ENCODE peak calls at places on chromosomes 7 and 10, in eight cellular contexts. H, A, U, D, S, E, K and T are unnamed samples.
A peak's percentile ranks its signal among the peaks of the same experiment; 100 is the strongest.

GRCh38 chr7:128726673-128727072 is 12.5 kb upstream of the CALU start:
- DNase-seq in H (no peak), A (no peak), U (no peak), D (no peak), S (no peak), E (no peak), K (no peak), T (no peak)

GRCh38 chr7:40839881-40840280 is 705.1 kb downstream of the SUGCT start:
- DNase-seq in H (no peak), A (no peak), U (no peak), D (no peak), S (no peak), E (peak; percentile 14), K (no peak), T (no peak)

GRCh38 chr10:93352638-93353383 is 129.3 kb downstream of the MYOF start:
- DNase-seq in H (no peak), A (peak; percentile 26), U (no peak), D (no peak), S (no peak), E (peak; percentile 52), K (no peak), T (no peak)

GRCh38 chr7:84263106-84263505 is 68.5 kb upstream of the SEMA3A start:
- DNase-seq in H (no peak), A (no peak), U (no peak), D (no peak), S (no peak), E (no peak), K (no peak), T (no peak)

GRCh38 chr7:102914585-102914984 is 1.8 kb downstream of the LRRC17 start:
- DNase-seq in H (peak; percentile 88), A (peak; percentile 13), U (peak; percentile 70), D (no peak), S (no peak), E (peak; percentile 93), K (peak; percentile 12), T (no peak)

GRCh38 chr7:36747969-36748574 is 23.8 kb upstream of the AOAH start:
- DNase-seq in H (no peak), A (no peak), U (no peak), D (no peak), S (no peak), E (no peak), K (no peak), T (no peak)

GRCh38 chr7:156666368-156667109 is 26.0 kb downstream of the RNF32 start:
- DNase-seq in H (no peak), A (no peak), U (no peak), D (no peak), S (no peak), E (peak; percentile 11), K (no peak), T (no peak)

GRCh38 chr7:46859963-46860475 is 721.9 kb downstream of the TNS3 start:
- DNase-seq in H (no peak), A (no peak), U (no peak), D (peak; percentile 44), S (no peak), E (peak; percentile 74), K (no peak), T (no peak)

GRCh38 chr7:151377406-151377805 is 32.4 kb downstream of the WDR86 start:
- DNase-seq in H (no peak), A (no peak), U (no peak), D (no peak), S (no peak), E (no peak), K (no peak), T (no peak)

DNA sequence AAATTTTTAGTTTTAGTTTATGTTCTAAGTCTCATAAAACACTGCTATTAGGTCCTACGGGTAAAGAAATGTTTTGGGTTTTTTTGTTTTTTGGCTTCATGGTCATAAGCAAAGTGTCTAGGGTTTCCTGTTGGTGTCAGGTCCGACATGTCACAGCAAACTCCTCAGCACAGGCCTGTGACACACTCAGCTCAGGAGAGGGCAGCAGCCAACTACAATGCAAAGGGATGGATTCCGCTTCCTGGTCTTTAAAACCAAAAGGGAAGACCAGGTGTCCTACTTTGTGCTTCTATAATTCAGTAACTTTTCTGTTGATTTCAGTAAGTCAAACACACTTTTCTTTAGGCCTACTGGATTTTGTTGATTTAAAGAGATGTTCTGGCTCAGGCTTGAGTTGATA is 83.8 kb upstream of the MACROH2A2 start:
- DNase-seq in H (no peak), A (no peak), U (no peak), D (no peak), S (no peak), E (peak; percentile 33), K (no peak), T (peak; percentile 8)
- TF ChIP-seq CTCF in H (no peak), A (peak; percentile 19), U (no peak), D (peak; percentile 38), S (peak; percentile 36), E (peak; percentile 27), K (no peak), T (peak; percentile 52)

DNA sequence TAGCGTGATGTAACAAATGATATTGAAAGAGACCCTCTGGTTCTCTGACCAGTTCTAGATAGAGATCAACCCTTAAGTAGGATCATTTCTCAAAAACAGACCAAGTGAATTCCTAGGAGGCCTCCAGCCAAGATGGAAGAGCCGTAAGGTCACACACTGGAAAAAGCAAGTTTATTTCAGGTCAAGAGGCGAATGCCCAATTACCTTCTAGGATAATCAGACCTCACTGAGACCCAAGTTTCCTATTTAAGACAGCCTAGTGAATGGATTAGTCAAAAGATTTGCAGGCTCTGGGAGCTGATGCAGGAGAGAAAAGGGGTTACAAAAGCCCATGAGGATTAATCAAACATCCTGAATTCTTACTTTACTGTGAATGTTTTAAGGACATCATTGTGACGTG is 486.1 kb upstream of the NRP1 start:
- DNase-seq in H (no peak), A (no peak), U (no peak), D (no peak), S (no peak), E (no peak), K (no peak), T (no peak)
- TF ChIP-seq CTCF in H (no peak), A (no peak), U (no peak), D (no peak), S (no peak), E (no peak), K (no peak), T (no peak)

DNA sequence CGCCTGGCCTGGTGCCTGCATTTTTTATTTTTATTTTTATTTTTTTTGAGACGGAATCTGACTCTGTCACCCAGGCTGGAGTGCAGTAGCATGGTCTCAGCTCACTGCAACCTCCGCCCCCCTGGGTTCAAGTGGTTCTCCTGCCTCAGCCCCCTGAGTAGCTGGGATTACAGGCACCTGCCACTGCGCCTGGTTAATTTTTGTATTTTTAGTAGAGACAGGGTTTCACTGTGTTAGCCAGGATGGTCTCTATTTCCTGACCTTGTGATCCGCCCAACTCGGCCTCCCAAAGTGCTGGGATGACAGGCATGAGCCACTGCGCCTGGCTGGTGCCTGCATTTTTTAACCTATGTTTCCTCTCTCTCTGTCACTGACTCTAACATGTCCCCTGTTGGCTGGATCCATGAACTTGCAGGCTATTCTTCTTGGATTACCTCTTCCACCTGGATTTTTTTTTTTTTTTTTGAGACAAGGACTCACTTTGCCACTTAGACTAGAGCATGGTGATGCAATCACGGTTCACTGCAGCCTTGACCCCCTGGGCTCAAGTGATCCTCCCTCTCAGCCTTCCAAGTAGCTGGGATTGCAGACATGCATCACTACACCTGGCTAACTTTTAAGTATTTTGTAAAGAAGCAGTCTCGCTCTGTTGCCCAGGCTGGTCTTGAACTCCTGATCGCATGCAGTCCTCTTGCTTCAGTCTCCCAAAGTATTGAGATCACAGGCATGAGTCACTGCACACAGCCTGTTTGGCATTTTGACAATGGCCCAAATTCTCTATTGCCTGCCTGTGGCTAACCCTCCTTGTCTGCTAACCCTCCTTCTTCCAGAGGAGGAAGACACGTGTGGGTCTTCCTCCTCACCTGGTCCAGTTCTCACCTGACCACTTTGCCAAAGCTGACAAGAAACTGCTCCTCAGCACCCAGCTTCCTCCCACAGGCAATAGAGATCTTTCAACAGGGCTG is 23.0 kb upstream of the PRPF18 start:
- DNase-seq in H (no peak), A (no peak), U (no peak), D (no peak), S (no peak), E (peak; percentile 1), K (no peak), T (no peak)
- TF ChIP-seq CTCF in H (no peak), A (no peak), U (no peak), D (no peak), S (no peak), E (no peak), K (no peak), T (no peak)

GRCh38 chr10:35821339-35821911 is 179.3 kb upstream of the FZD8 start:
- DNase-seq in H (no peak), A (no peak), U (no peak), D (no peak), S (no peak), E (no peak), K (no peak), T (no peak)

GRCh38 chr10:35824704-35825103 is 182.6 kb upstream of the FZD8 start:
- DNase-seq in H (no peak), A (no peak), U (no peak), D (no peak), S (no peak), E (no peak), K (no peak), T (no peak)

GRCh38 chr10:35819011-35819410 is 176.9 kb upstream of the FZD8 start:
- DNase-seq in H (no peak), A (no peak), U (no peak), D (no peak), S (no peak), E (no peak), K (no peak), T (no peak)

GRCh38 chr10:35819736-35820135 is 177.6 kb upstream of the FZD8 start:
- DNase-seq in H (no peak), A (no peak), U (no peak), D (no peak), S (no peak), E (no peak), K (no peak), T (no peak)

DNA sequence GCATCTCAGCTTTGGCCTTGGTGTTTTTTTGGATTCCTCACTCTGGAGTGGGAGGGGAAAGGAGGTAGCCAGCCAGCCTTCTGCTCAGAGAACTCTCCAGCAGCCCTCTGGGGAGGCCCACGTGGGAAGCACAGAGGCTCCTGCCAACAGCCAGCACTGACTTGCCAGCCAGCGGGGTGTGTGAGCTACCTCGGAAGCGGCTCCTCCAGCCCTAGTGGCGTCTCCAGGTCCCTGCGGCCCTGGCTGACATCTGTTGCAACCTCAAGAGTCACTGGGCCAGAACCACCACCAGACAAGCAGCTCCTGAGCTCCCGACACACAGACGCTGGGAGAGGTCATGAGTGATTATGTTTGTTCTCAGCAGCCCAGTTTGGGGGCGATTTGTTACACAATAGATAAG is 180.2 kb upstream of the FZD8 start:
- DNase-seq in H (peak; percentile 51), A (peak; percentile 60), U (peak; percentile 84), D (peak; percentile 85), S (no peak), E (peak; percentile 54), K (peak; percentile 44), T (peak; percentile 37)
- TF ChIP-seq CTCF in H (no peak), A (peak; percentile 15), U (peak; percentile 63), D (peak; percentile 17), S (peak; percentile 26), E (peak; percentile 23), K (no peak), T (peak; percentile 29)